ENCODE peak calls at places on chromosomes 12 and 14, in five cellular contexts. E is fibroblast of lung, A is mammary epithelial cell, F is SK-N-SH, L is Karpas-422. X is an unnamed sample. For H3K79me2, the result is how much of the 10 kb centered on the place peaks cover.

GRCh38 chr12:43348221-43348620 is 203.8 kb downstream of the ADAMTS20 start:
- DNase-seq in L (no peak), A (no peak), E (peak), F (no peak), X (no peak)

GRCh38 chr12:113891737-113892520 is 74.2 kb downstream of the RBM19 start:
- DNase-seq in F (no peak), L (no peak), E (peak), A (peak), X (no peak)

GRCh38 chr14:94689218-94689984 is 77.2 kb downstream of the SERPINA3 start:
- DNase-seq in A (peak), F (peak), E (peak), L (peak), X (peak)

GRCh38 chr14:102238131-102238530 is 66.8 kb downstream of the MOK start:
- DNase-seq in A (no peak), E (peak), F (no peak), L (no peak), X (no peak)

GRCh38 chr14:90703841-90704240 is 112.4 kb downstream of the TTC7B start:
- DNase-seq in E (no peak), F (no peak), A (no peak), L (no peak), X (no peak)

GRCh38 chr12:52946334-52946733 is 2.6 kb upstream of the KRT18 start:
- DNase-seq in L (no peak), A (peak), F (no peak), E (no peak), X (no peak)

GRCh38 chr14:104392001-104392395 is 187.6 kb upstream of the C14orf180 start:
- DNase-seq in E (no peak), F (no peak), L (peak), A (no peak), X (no peak)

GRCh38 chr12:66188584-66189475 is at the start of gene IRAK3:
- DNase-seq in F (peak), E (peak), A (peak), L (no peak), X (peak)

GRCh38 chr12:40197590-40197989 is 27.2 kb upstream of the LRRK2 start:
- DNase-seq in A (no peak), E (no peak), L (no peak), F (no peak), X (no peak)

GRCh38 chr14:20455355-20456300 is 602 bp downstream of the APEX1 start:
- DNase-seq in A (peak), L (peak), F (peak), E (peak), X (peak)

GRCh38 chr14:68333265-68333664 is 459.6 kb downstream of the ZFP36L1 start:
- DNase-seq in L (no peak), A (no peak), E (no peak), F (no peak), X (no peak)

GRCh38 chr12:27338473-27338872 is 5.8 kb downstream of the BMAL2 start:
- DNase-seq in A (no peak), L (no peak), E (no peak), F (no peak), X (no peak)
- H3K79me2 ChIP-seq in A (half or more), L (under half), E (half or more), F (half or more), X (half or more)

GRCh38 chr14:105420976-105421674 is 1.5 kb downstream of the MTA1 start:
- DNase-seq in F (peak), A (no peak), L (peak), E (no peak), X (no peak)
- H3K79me2 ChIP-seq in F (half or more), A (half or more), L (half or more), E (half or more), X (half or more)

GRCh38 chr14:55607386-55607785 is 27.4 kb downstream of the KTN1 start:
- DNase-seq in A (no peak), F (no peak), L (no peak), E (no peak), X (no peak)
- H3K79me2 ChIP-seq in A (half or more), F (half or more), L (half or more), E (half or more), X (half or more)

DNA sequence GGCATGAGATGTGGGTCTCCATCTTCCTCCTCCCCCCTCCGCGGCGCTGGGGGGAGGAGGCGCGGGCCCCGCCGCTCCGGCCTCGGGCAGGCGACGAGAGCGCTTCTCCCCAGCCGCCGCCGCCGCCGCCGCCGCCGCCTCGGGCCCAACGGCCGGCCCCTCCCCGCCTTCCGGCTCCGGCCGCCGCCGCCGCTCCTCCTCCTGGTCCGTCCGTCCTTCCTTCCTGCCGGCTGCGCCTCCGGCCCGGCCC is 411 bp downstream of the FBXL14 start:
- DNase-seq in E (peak), F (peak), L (peak), A (peak), X (peak)
- H3K79me2 ChIP-seq in E (half or more), F (half or more), L (under half), A (half or more), X (under half)

GRCh38 chr12:108819920-108820699 is 37.3 kb downstream of the SSH1 start:
- DNase-seq in F (no peak), E (no peak), A (no peak), L (no peak), X (no peak)

GRCh38 chr12:108820700-108821406 is 36.5 kb downstream of the SSH1 start:
- DNase-seq in E (no peak), L (no peak), A (no peak), F (peak), X (no peak)

GRCh38 chr12:108823804-108824203 is 33.6 kb downstream of the SSH1 start:
- DNase-seq in E (no peak), A (no peak), F (no peak), L (no peak), X (no peak)

GRCh38 chr12:108822458-108823205 is 34.8 kb downstream of the SSH1 start:
- DNase-seq in F (peak), E (no peak), A (no peak), L (no peak), X (no peak)

GRCh38 chr12:108821407-108822397 is 35.7 kb downstream of the SSH1 start:
- DNase-seq in E (peak), F (no peak), L (no peak), A (peak), X (no peak)
- H3K79me2 ChIP-seq in E (half or more), F (half or more), L (under half), A (half or more), X (under half)

X was measured in GM23338.